ENCODE peak calls at places on chromosomes 1 and 21, in eight cellular contexts. One of them, this sample, is unnamed.

GRCh38 chr1:26318338-26319064 is 743 bp downstream of the CD52 start:
- DNase-seq in dorsolateral prefrontal cortex: peak; percentile 25
- DNase-seq in NCI-H1105 treated with DMSO at 0.1 percent for 48 hours: no peak
- DNase-seq in activated T-cell treated with anti-CD3 and anti-CD28 coated beads for 1 hour: no peak
- DNase-seq in AG08395: no peak
- DNase-seq in activated CD4-positive, CD25-positive, alpha-beta regulatory T cell: no peak
- DNase-seq in head of caudate nucleus: no peak
- DNase-seq in RKO: no peak
- DNase-seq in this sample: no peak

GRCh38 chr1:15299811-15300210 is 52.8 kb downstream of the FHAD1 start:
- DNase-seq in dorsolateral prefrontal cortex: no peak
- DNase-seq in NCI-H1105 treated with DMSO at 0.1 percent for 48 hours: no peak
- DNase-seq in activated T-cell treated with anti-CD3 and anti-CD28 coated beads for 1 hour: no peak
- DNase-seq in AG08395: no peak
- DNase-seq in activated CD4-positive, CD25-positive, alpha-beta regulatory T cell: no peak
- DNase-seq in head of caudate nucleus: no peak
- DNase-seq in RKO: no peak
- DNase-seq in this sample: no peak

GRCh38 chr21:25689226-25689625 is 45.5 kb downstream of the ATP5PF start:
- DNase-seq in dorsolateral prefrontal cortex: no peak
- DNase-seq in NCI-H1105 treated with DMSO at 0.1 percent for 48 hours: no peak
- DNase-seq in activated T-cell treated with anti-CD3 and anti-CD28 coated beads for 1 hour: no peak
- DNase-seq in AG08395: peak; percentile 35
- DNase-seq in activated CD4-positive, CD25-positive, alpha-beta regulatory T cell: no peak
- DNase-seq in head of caudate nucleus: no peak
- DNase-seq in RKO: peak; percentile 4
- DNase-seq in this sample: no peak

GRCh38 chr1:203548917-203549708 is 55.2 kb downstream of the OPTC start:
- DNase-seq in dorsolateral prefrontal cortex: no peak
- DNase-seq in NCI-H1105 treated with DMSO at 0.1 percent for 48 hours: peak; percentile 29
- DNase-seq in activated T-cell treated with anti-CD3 and anti-CD28 coated beads for 1 hour: no peak
- DNase-seq in AG08395: no peak
- DNase-seq in activated CD4-positive, CD25-positive, alpha-beta regulatory T cell: no peak
- DNase-seq in head of caudate nucleus: no peak
- DNase-seq in RKO: no peak
- DNase-seq in this sample: no peak

GRCh38 chr1:85584264-85584781 is 3.8 kb downstream of the CCN1 start:
- DNase-seq in dorsolateral prefrontal cortex: no peak
- DNase-seq in NCI-H1105 treated with DMSO at 0.1 percent for 48 hours: no peak
- DNase-seq in activated T-cell treated with anti-CD3 and anti-CD28 coated beads for 1 hour: no peak
- DNase-seq in AG08395: peak; percentile 46
- DNase-seq in activated CD4-positive, CD25-positive, alpha-beta regulatory T cell: no peak
- DNase-seq in head of caudate nucleus: no peak
- DNase-seq in RKO: peak; percentile 79
- DNase-seq in this sample: no peak

GRCh38 chr21:29091032-29091431 is 17.6 kb upstream of the CCT8 start:
- DNase-seq in dorsolateral prefrontal cortex: no peak
- DNase-seq in NCI-H1105 treated with DMSO at 0.1 percent for 48 hours: no peak
- DNase-seq in activated T-cell treated with anti-CD3 and anti-CD28 coated beads for 1 hour: no peak
- DNase-seq in AG08395: peak; percentile 82
- DNase-seq in activated CD4-positive, CD25-positive, alpha-beta regulatory T cell: no peak
- DNase-seq in head of caudate nucleus: no peak
- DNase-seq in RKO: peak; percentile 81
- DNase-seq in this sample: no peak

GRCh38 chr1:107689157-107689556 is 275.8 kb downstream of the VAV3 start:
- DNase-seq in dorsolateral prefrontal cortex: no peak
- DNase-seq in NCI-H1105 treated with DMSO at 0.1 percent for 48 hours: no peak
- DNase-seq in activated T-cell treated with anti-CD3 and anti-CD28 coated beads for 1 hour: no peak
- DNase-seq in AG08395: no peak
- DNase-seq in activated CD4-positive, CD25-positive, alpha-beta regulatory T cell: no peak
- DNase-seq in head of caudate nucleus: no peak
- DNase-seq in RKO: no peak
- DNase-seq in this sample: no peak

GRCh38 chr1:182698977-182699672 is 14.7 kb upstream of the RGS8 start:
- DNase-seq in dorsolateral prefrontal cortex: no peak
- DNase-seq in NCI-H1105 treated with DMSO at 0.1 percent for 48 hours: no peak
- DNase-seq in activated T-cell treated with anti-CD3 and anti-CD28 coated beads for 1 hour: no peak
- DNase-seq in AG08395: no peak
- DNase-seq in activated CD4-positive, CD25-positive, alpha-beta regulatory T cell: no peak
- DNase-seq in head of caudate nucleus: no peak
- DNase-seq in RKO: no peak
- DNase-seq in this sample: no peak

GRCh38 chr1:201311356-201312011 is 28.2 kb downstream of the PKP1 start:
- DNase-seq in dorsolateral prefrontal cortex: no peak
- DNase-seq in NCI-H1105 treated with DMSO at 0.1 percent for 48 hours: no peak
- DNase-seq in activated T-cell treated with anti-CD3 and anti-CD28 coated beads for 1 hour: no peak
- DNase-seq in AG08395: no peak
- DNase-seq in activated CD4-positive, CD25-positive, alpha-beta regulatory T cell: no peak
- DNase-seq in head of caudate nucleus: no peak
- DNase-seq in RKO: no peak
- DNase-seq in this sample: no peak

GRCh38 chr21:39161064-39161463 is 22.2 kb downstream of the PSMG1 start:
- DNase-seq in dorsolateral prefrontal cortex: no peak
- DNase-seq in NCI-H1105 treated with DMSO at 0.1 percent for 48 hours: no peak
- DNase-seq in activated T-cell treated with anti-CD3 and anti-CD28 coated beads for 1 hour: no peak
- DNase-seq in AG08395: no peak
- DNase-seq in activated CD4-positive, CD25-positive, alpha-beta regulatory T cell: no peak
- DNase-seq in head of caudate nucleus: no peak
- DNase-seq in RKO: no peak
- DNase-seq in this sample: no peak